ENCODE peak calls at places on chromosome 10, in six cellular contexts. G is WTC11, B is right lobe of liver, J is epithelial cell of proximal tubule, W is fibroblast of pulmonary artery, H is heart left ventricle. S is an unnamed sample.

GRCh38 chr10:4810093-4810492 is 15.9 kb upstream of the AKR1E2 start:
- DNase-seq in G (no peak), B (no peak), J (no peak), W (peak), H (no peak), S (no peak)

GRCh38 chr10:3990307-3990706 is 205.3 kb upstream of the KLF6 start:
- DNase-seq in G (no peak), B (no peak), J (no peak), W (no peak), H (no peak), S (no peak)

GRCh38 chr10:24272374-24272773 is 63.4 kb downstream of the KIAA1217 start:
- DNase-seq in G (no peak), B (no peak), J (no peak), W (no peak), H (no peak), S (no peak)

GRCh38 chr10:21912583-21912982 is 90.9 kb downstream of the DNAJC1 start:
- DNase-seq in G (no peak), B (no peak), J (no peak), W (no peak), H (no peak), S (no peak)

GRCh38 chr10:46992794-46993552 is 81.7 kb downstream of the PTPN20 start:
- DNase-seq in G (no peak), B (no peak), J (no peak), W (peak), H (no peak), S (no peak)

GRCh38 chr10:95389982-95390381 is 99.2 kb upstream of the PDLIM1 start:
- DNase-seq in G (no peak), B (no peak), J (no peak), W (no peak), H (no peak), S (no peak)

GRCh38 chr10:49119746-49120145 is 4.4 kb upstream of the VSTM4 start:
- DNase-seq in G (no peak), B (no peak), J (peak), W (no peak), H (no peak), S (no peak)

GRCh38 chr10:121450247-121450646 is 148.0 kb downstream of the FGFR2 start:
- DNase-seq in G (no peak), B (no peak), J (no peak), W (no peak), H (no peak), S (no peak)

GRCh38 chr10:78575400-78575799 is 493.4 kb upstream of the ZMIZ1 start:
- DNase-seq in G (no peak), B (no peak), J (no peak), W (no peak), H (no peak), S (no peak)

GRCh38 chr10:69160809-69161225 is 19.2 kb upstream of the SUPV3L1 start:
- DNase-seq in G (no peak), B (no peak), J (no peak), W (peak), H (no peak), S (no peak)

GRCh38 chr10:129390147-129390546 is 76.9 kb upstream of the MGMT start:
- DNase-seq in G (no peak), B (no peak), J (no peak), W (no peak), H (no peak), S (no peak)

GRCh38 chr10:110491346-110491745 is 6.4 kb upstream of the DUSP5 start:
- DNase-seq in G (no peak), B (no peak), J (no peak), W (no peak), H (no peak), S (no peak)

GRCh38 chr10:118569241-118569881 is 26.1 kb downstream of the PRLHR start:
- DNase-seq in G (no peak), B (no peak), J (no peak), W (peak), H (no peak), S (no peak)

GRCh38 chr10:60149003-60149402 is 240.7 kb downstream of the ANK3 start:
- DNase-seq in G (no peak), B (no peak), J (no peak), W (no peak), H (no peak), S (no peak)

GRCh38 chr10:29699621-29700020 is 64.8 kb upstream of the SVIL start:
- DNase-seq in G (no peak), B (no peak), J (no peak), W (no peak), H (no peak), S (no peak)

GRCh38 chr10:124058346-124059003 is 34.9 kb downstream of the CHST15 start:
- DNase-seq in G (no peak), B (no peak), J (no peak), W (no peak), H (no peak), S (no peak)

GRCh38 chr10:86711957-86712708 is 43.8 kb downstream of the LDB3 start:
- DNase-seq in G (peak), B (peak), J (no peak), W (peak), H (no peak), S (peak)

GRCh38 chr10:56318816-56319215 is 42.2 kb downstream of the ZWINT start:
- DNase-seq in G (no peak), B (no peak), J (no peak), W (no peak), H (no peak), S (no peak)

GRCh38 chr10:4176500-4177281 is 391.7 kb upstream of the KLF6 start:
- DNase-seq in G (no peak), B (no peak), J (no peak), W (no peak), H (no peak), S (no peak)

GRCh38 chr10:53606951-53607350 is 834.4 kb upstream of the MBL2 start:
- DNase-seq in G (no peak), B (no peak), J (no peak), W (no peak), H (no peak), S (no peak)

GRCh38 chr10:105464961-105465360 is 823.9 kb downstream of the SORCS3 start:
- DNase-seq in G (no peak), B (no peak), J (peak), W (no peak), H (no peak), S (no peak)

GRCh38 chr10:84908491-84908890 is 580.1 kb downstream of the CCSER2 start:
- DNase-seq in G (no peak), B (no peak), J (no peak), W (no peak), H (no peak), S (no peak)

GRCh38 chr10:78579995-78580394 is 488.8 kb upstream of the ZMIZ1 start:
- DNase-seq in G (no peak), B (peak), J (peak), W (peak), H (peak), S (no peak)

GRCh38 chr10:29186221-29186620 is 102.6 kb upstream of the LYZL1 start:
- DNase-seq in G (no peak), B (no peak), J (no peak), W (no peak), H (no peak), S (no peak)

GRCh38 chr10:71864861-71865473 is 13.9 kb upstream of the PSAP start:
- DNase-seq in G (no peak), B (no peak), J (no peak), W (peak), H (no peak), S (no peak)

GRCh38 chr10:71694567-71694968 is 25.0 kb downstream of the C10orf105 start:
- DNase-seq in G (no peak), B (peak), J (no peak), W (no peak), H (no peak), S (no peak)

GRCh38 chr10:86401588-86402282 is 35.1 kb upstream of the GRID1 start:
- DNase-seq in G (peak), B (peak), J (no peak), W (no peak), H (no peak), S (no peak)

GRCh38 chr10:1050145-1050544 is 1.2 kb upstream of the IDI1 start:
- DNase-seq in G (no peak), B (no peak), J (no peak), W (peak), H (no peak), S (no peak)

GRCh38 chr10:82190432-82191260 is 315.7 kb downstream of the NRG3 start:
- DNase-seq in G (no peak), B (no peak), J (peak), W (peak), H (no peak), S (no peak)

GRCh38 chr10:78312197-78313046 is 278.8 kb downstream of the RPS24 start:
- DNase-seq in G (no peak), B (no peak), J (peak), W (peak), H (no peak), S (no peak)

GRCh38 chr10:17092986-17093803 is 36.4 kb downstream of the CUBN start:
- DNase-seq in G (no peak), B (no peak), J (no peak), W (no peak), H (no peak), S (no peak)

DNA sequence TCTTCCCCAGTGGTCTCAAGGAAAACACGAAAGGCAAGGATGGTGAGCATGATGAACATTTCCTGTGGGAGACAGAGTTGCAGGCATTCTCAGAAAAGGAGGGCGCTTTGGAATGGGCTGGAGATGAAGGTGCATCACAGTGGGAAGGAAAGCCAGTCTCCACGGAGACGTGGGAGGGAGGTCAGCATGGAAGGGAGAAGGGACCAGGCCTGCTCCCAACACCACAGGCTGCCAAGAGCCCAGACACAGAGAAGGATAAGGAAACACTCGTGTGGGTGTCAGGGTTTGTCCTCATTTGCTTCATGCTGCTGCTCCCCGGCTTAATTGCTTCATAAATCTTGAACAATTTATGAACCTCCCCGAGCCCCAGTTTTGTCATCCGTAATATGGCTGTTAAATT is 231.5 kb upstream of the ZNF32 start:
- DNase-seq in G (no peak), B (no peak), J (no peak), W (no peak), H (no peak), S (no peak)
- TF ChIP-seq CTCF in G (no peak), B (no peak), J (no peak), W (no peak), H (no peak), S (no peak)

GRCh38 chr10:92010026-92010713 is 86.6 kb downstream of the BTAF1 start:
- DNase-seq in G (no peak), B (no peak), J (no peak), W (peak), H (no peak), S (no peak)

GRCh38 chr10:92009445-92009844 is 85.9 kb downstream of the BTAF1 start:
- DNase-seq in G (no peak), B (no peak), J (no peak), W (no peak), H (no peak), S (no peak)

GRCh38 chr10:92001995-92002394 is 78.4 kb downstream of the BTAF1 start:
- DNase-seq in G (no peak), B (no peak), J (no peak), W (no peak), H (no peak), S (no peak)

GRCh38 chr10:92011560-92012214 is 88.1 kb downstream of the BTAF1 start:
- DNase-seq in G (no peak), B (no peak), J (peak), W (peak), H (no peak), S (no peak)

GRCh38 chr10:92005978-92006377 is 82.4 kb downstream of the BTAF1 start:
- DNase-seq in G (no peak), B (no peak), J (no peak), W (peak), H (no peak), S (no peak)
- TF ChIP-seq CTCF in G (no peak), B (no peak), J (no peak), W (no peak), H (no peak), S (no peak)

GRCh38 chr10:113111900-113112853 is 162.1 kb downstream of the TCF7L2 start:
- DNase-seq in G (no peak), B (peak), J (no peak), W (peak), H (no peak), S (no peak)

GRCh38 chr10:113111260-113111659 is 161.2 kb downstream of the TCF7L2 start:
- DNase-seq in G (no peak), B (no peak), J (no peak), W (no peak), H (no peak), S (no peak)

GRCh38 chr10:113115534-113115933 is 165.5 kb downstream of the TCF7L2 start:
- DNase-seq in G (no peak), B (no peak), J (no peak), W (no peak), H (no peak), S (no peak)

GRCh38 chr10:113113918-113114317 is 163.9 kb downstream of the TCF7L2 start:
- DNase-seq in G (no peak), B (no peak), J (no peak), W (no peak), H (no peak), S (no peak)

GRCh38 chr10:113113241-113113640 is 163.2 kb downstream of the TCF7L2 start:
- DNase-seq in G (no peak), B (no peak), J (no peak), W (no peak), H (no peak), S (no peak)
- TF ChIP-seq CTCF in G (no peak), B (no peak), J (no peak), W (no peak), H (no peak), S (no peak)

DNA sequence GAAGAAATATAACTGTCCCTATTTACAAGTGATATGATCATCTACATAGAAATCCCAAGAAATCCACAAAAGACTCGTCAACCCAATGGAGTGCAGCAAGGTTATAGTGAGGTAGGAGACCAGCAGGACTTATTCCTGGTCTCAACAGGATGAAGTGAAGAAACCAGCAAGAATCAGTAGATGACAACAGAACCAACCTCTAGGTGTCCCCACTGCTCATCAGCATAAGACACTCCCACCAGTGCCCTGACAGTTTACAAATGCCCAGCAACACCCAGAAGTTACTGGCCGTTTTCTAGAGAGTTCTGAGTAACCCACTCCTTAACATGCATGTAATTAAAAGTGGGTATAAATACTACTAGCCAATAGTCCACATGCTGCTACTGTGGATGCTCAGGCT is 470.5 kb upstream of the LRRTM3 start:
- DNase-seq in G (no peak), B (no peak), J (no peak), W (no peak), H (no peak), S (no peak)
- TF ChIP-seq CTCF in G (no peak), B (no peak), J (peak), W (no peak), H (no peak), S (no peak)

GRCh38 chr10:18583575-18584270 is 67.7 kb downstream of the NSUN6 start:
- DNase-seq in G (no peak), B (no peak), J (no peak), W (peak), H (no peak), S (no peak)
- TF ChIP-seq CTCF in G (peak), B (peak), J (no peak), W (peak), H (no peak), S (peak)